ENCODE peak calls at places on chromosomes 12 and 14, in six cellular contexts. One of them, this sample, is unnamed.

GRCh38 chr12:67624355-67624754 is 24.2 kb upstream of the DYRK2 start:
- DNase-seq in left ventricle myocardium inferior: no peak
- DNase-seq in CD8-positive, alpha-beta memory T cell: no peak
- DNase-seq in aorta: no peak
- DNase-seq in HCT116: no peak
- DNase-seq in effector memory CD4-positive, alpha-beta T cell: no peak
- DNase-seq in this sample: no peak

GRCh38 chr12:71948390-71948789 is 9.7 kb downstream of the TPH2 start:
- DNase-seq in aorta: no peak
- DNase-seq in CD8-positive, alpha-beta memory T cell: no peak
- DNase-seq in HCT116: no peak
- DNase-seq in left ventricle myocardium inferior: no peak
- DNase-seq in effector memory CD4-positive, alpha-beta T cell: no peak
- DNase-seq in this sample: no peak

GRCh38 chr12:57124259-57124877 is 3.9 kb upstream of the LRP1 start:
- DNase-seq in HCT116: peak; percentile 56
- DNase-seq in effector memory CD4-positive, alpha-beta T cell: peak; percentile 62
- DNase-seq in left ventricle myocardium inferior: peak; percentile 52
- DNase-seq in CD8-positive, alpha-beta memory T cell: peak; percentile 84
- DNase-seq in aorta: peak; percentile 73
- DNase-seq in this sample: peak; percentile 84

GRCh38 chr12:26966842-26967241 is 28.6 kb downstream of the FGFR1OP2 start:
- DNase-seq in HCT116: no peak
- DNase-seq in effector memory CD4-positive, alpha-beta T cell: no peak
- DNase-seq in aorta: no peak
- DNase-seq in CD8-positive, alpha-beta memory T cell: no peak
- DNase-seq in left ventricle myocardium inferior: no peak
- DNase-seq in this sample: no peak

GRCh38 chr12:80692114-80692513 is 15.3 kb upstream of the MYF6 start:
- DNase-seq in CD8-positive, alpha-beta memory T cell: no peak
- DNase-seq in aorta: no peak
- DNase-seq in effector memory CD4-positive, alpha-beta T cell: no peak
- DNase-seq in left ventricle myocardium inferior: no peak
- DNase-seq in HCT116: no peak
- DNase-seq in this sample: no peak

GRCh38 chr14:29803045-29803444 is 124.6 kb downstream of the PRKD1 start:
- DNase-seq in left ventricle myocardium inferior: no peak
- DNase-seq in effector memory CD4-positive, alpha-beta T cell: no peak
- DNase-seq in aorta: no peak
- DNase-seq in CD8-positive, alpha-beta memory T cell: no peak
- DNase-seq in HCT116: no peak
- DNase-seq in this sample: no peak

GRCh38 chr14:96145116-96145864 is 59.3 kb upstream of the BDKRB2 start:
- DNase-seq in aorta: no peak
- DNase-seq in left ventricle myocardium inferior: no peak
- DNase-seq in CD8-positive, alpha-beta memory T cell: no peak
- DNase-seq in HCT116: no peak
- DNase-seq in effector memory CD4-positive, alpha-beta T cell: no peak
- DNase-seq in this sample: no peak

GRCh38 chr14:93328546-93328945 is 4.3 kb downstream of the BTBD7 start:
- DNase-seq in HCT116: no peak
- DNase-seq in effector memory CD4-positive, alpha-beta T cell: no peak
- DNase-seq in CD8-positive, alpha-beta memory T cell: no peak
- DNase-seq in aorta: no peak
- DNase-seq in left ventricle myocardium inferior: no peak
- DNase-seq in this sample: no peak

GRCh38 chr12:88520436-88520820 is 59.8 kb downstream of the KITLG start:
- DNase-seq in aorta: no peak
- DNase-seq in HCT116: no peak
- DNase-seq in effector memory CD4-positive, alpha-beta T cell: no peak
- DNase-seq in left ventricle myocardium inferior: no peak
- DNase-seq in CD8-positive, alpha-beta memory T cell: no peak
- DNase-seq in this sample: no peak

GRCh38 chr12:48796976-48797375 is 8.1 kb upstream of the ADCY6 start:
- DNase-seq in HCT116: no peak
- DNase-seq in left ventricle myocardium inferior: no peak
- DNase-seq in CD8-positive, alpha-beta memory T cell: no peak
- DNase-seq in effector memory CD4-positive, alpha-beta T cell: no peak
- DNase-seq in aorta: no peak
- DNase-seq in this sample: no peak

GRCh38 chr14:94379291-94380224 is 8.8 kb downstream of the SERPINA1 start:
- DNase-seq in effector memory CD4-positive, alpha-beta T cell: no peak
- DNase-seq in CD8-positive, alpha-beta memory T cell: no peak
- DNase-seq in aorta: no peak
- DNase-seq in HCT116: no peak
- DNase-seq in left ventricle myocardium inferior: no peak
- DNase-seq in this sample: no peak

GRCh38 chr12:120468271-120468845 is 1.2 kb downstream of the SRSF9 start:
- DNase-seq in aorta: peak; percentile 52
- DNase-seq in effector memory CD4-positive, alpha-beta T cell: no peak
- DNase-seq in CD8-positive, alpha-beta memory T cell: no peak
- DNase-seq in HCT116: no peak
- DNase-seq in left ventricle myocardium inferior: no peak
- DNase-seq in this sample: peak; percentile 28

GRCh38 chr14:61607570-61608244 is 87.6 kb upstream of the HIF1A start:
- DNase-seq in aorta: no peak
- DNase-seq in left ventricle myocardium inferior: no peak
- DNase-seq in CD8-positive, alpha-beta memory T cell: no peak
- DNase-seq in HCT116: no peak
- DNase-seq in effector memory CD4-positive, alpha-beta T cell: no peak
- DNase-seq in this sample: no peak

DNA sequence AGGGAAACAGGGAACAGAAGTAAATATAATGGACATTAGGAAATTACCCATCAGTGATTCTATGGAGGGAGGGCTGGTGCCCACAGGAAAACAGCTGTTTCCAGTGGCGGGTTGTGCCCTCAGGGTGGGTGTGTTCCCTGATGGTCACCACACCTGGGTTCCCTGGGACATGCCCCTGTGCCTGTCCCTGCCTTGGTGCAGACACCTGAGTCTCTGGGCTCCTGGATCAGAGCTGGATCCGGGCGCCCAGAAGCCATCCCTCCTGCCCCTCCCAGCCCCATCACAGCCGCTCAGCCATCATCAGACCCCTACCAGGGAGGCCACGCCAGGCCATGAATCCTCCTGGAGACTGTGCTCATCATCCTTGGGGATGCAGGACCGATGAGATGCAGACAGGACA is 307.2 kb upstream of the SFSWAP start:
- DNase-seq in effector memory CD4-positive, alpha-beta T cell: no peak
- DNase-seq in aorta: no peak
- DNase-seq in left ventricle myocardium inferior: no peak
- DNase-seq in CD8-positive, alpha-beta memory T cell: no peak
- DNase-seq in HCT116: no peak
- DNase-seq in this sample: no peak
- H3K27ac ChIP-seq in effector memory CD4-positive, alpha-beta T cell: no peak overlapping the region
- H3K27ac ChIP-seq in aorta: no peak overlapping the region
- H3K27ac ChIP-seq in left ventricle myocardium inferior: no peak overlapping the region
- H3K27ac ChIP-seq in CD8-positive, alpha-beta memory T cell: no peak overlapping the region
- H3K27ac ChIP-seq in HCT116: no peak overlapping the region
- H3K27ac ChIP-seq in this sample: no peak overlapping the region

GRCh38 chr12:12734561-12735071 is 17.4 kb downstream of the CDKN1B start:
- DNase-seq in HCT116: no peak
- DNase-seq in aorta: no peak
- DNase-seq in left ventricle myocardium inferior: no peak
- DNase-seq in effector memory CD4-positive, alpha-beta T cell: no peak
- DNase-seq in CD8-positive, alpha-beta memory T cell: no peak
- DNase-seq in this sample: no peak
- H3K4me3 ChIP-seq in HCT116: no peak overlapping the region
- H3K4me3 ChIP-seq in aorta: no peak overlapping the region
- H3K4me3 ChIP-seq in left ventricle myocardium inferior: peak overlapping the region; percentile 26
- H3K4me3 ChIP-seq in effector memory CD4-positive, alpha-beta T cell: no peak overlapping the region
- H3K4me3 ChIP-seq in CD8-positive, alpha-beta memory T cell: no peak overlapping the region
- H3K4me3 ChIP-seq in this sample: no peak overlapping the region

GRCh38 chr12:104258476-104259067 is 43.0 kb downstream of the TXNRD1 start:
- DNase-seq in HCT116: no peak
- DNase-seq in CD8-positive, alpha-beta memory T cell: no peak
- DNase-seq in effector memory CD4-positive, alpha-beta T cell: no peak
- DNase-seq in aorta: no peak
- DNase-seq in left ventricle myocardium inferior: no peak
- DNase-seq in this sample: no peak

GRCh38 chr12:104263580-104264358 is 39.8 kb upstream of the EID3 start:
- DNase-seq in aorta: no peak
- DNase-seq in CD8-positive, alpha-beta memory T cell: no peak
- DNase-seq in HCT116: no peak
- DNase-seq in left ventricle myocardium inferior: no peak
- DNase-seq in effector memory CD4-positive, alpha-beta T cell: no peak
- DNase-seq in this sample: no peak

GRCh38 chr12:104257913-104258472 is 42.4 kb downstream of the TXNRD1 start:
- DNase-seq in HCT116: no peak
- DNase-seq in effector memory CD4-positive, alpha-beta T cell: no peak
- DNase-seq in left ventricle myocardium inferior: no peak
- DNase-seq in CD8-positive, alpha-beta memory T cell: no peak
- DNase-seq in aorta: no peak
- DNase-seq in this sample: no peak

DNA sequence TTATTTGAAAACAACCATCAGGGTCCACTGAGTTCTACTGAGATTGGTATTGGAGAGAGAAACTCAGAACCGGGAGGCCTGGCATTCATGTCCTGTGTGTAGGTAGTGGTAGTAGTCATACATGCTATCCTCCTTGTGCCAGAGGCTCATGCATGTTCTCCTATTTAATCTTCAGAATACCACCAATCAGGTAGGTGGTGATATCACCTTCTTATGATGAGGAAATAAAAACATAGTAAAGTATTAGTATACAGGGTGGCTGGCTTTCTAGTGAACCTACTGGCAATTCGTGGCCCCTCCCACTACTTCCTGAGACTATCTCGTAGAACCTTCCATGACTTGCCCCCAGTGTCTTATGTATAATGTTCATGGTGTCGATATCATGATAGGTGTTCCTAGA is 40.5 kb upstream of the EID3 start:
- DNase-seq in HCT116: no peak
- DNase-seq in CD8-positive, alpha-beta memory T cell: no peak
- DNase-seq in aorta: no peak
- DNase-seq in effector memory CD4-positive, alpha-beta T cell: no peak
- DNase-seq in left ventricle myocardium inferior: no peak
- DNase-seq in this sample: no peak
- H3K27ac ChIP-seq in HCT116: no peak overlapping the region
- H3K27ac ChIP-seq in CD8-positive, alpha-beta memory T cell: no peak overlapping the region
- H3K27ac ChIP-seq in aorta: no peak overlapping the region
- H3K27ac ChIP-seq in effector memory CD4-positive, alpha-beta T cell: no peak overlapping the region
- H3K27ac ChIP-seq in left ventricle myocardium inferior: no peak overlapping the region
- H3K27ac ChIP-seq in this sample: no peak overlapping the region

DNA sequence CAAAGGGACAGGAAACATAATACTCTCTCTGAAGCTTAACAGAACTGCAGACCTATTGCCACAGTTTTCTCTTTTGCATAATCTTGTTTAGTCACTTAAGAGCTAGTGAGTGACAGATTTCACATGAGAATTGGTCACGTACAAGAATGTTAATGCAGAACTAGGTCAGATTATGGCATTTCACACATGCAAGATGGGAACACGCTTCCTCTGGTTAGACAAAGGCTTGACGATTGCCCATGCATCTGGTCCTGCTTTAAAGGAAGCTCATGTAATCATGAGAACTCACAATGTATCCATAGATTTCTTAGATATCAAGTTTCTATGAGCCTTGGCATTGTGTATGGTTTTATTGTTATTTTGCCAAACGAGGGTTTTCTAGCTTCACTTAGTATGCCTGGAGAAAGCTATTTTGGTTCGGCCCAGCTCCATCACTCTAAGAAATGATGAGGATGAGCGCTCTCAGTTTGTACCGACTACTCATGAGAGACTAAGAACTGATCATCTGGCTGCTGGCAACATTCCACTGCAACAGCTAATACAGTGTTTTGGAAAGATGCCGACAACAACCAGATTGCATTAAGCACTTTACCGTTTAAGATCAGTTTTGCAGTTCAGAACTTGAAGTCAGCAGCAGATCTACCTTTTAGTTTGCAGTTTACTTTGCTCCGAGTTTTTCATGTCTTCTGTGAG is 380.0 kb downstream of the DIO2 start:
- DNase-seq in left ventricle myocardium inferior: no peak
- DNase-seq in HCT116: no peak
- DNase-seq in CD8-positive, alpha-beta memory T cell: no peak
- DNase-seq in aorta: no peak
- DNase-seq in effector memory CD4-positive, alpha-beta T cell: no peak
- DNase-seq in this sample: no peak
- H3K4me3 ChIP-seq in left ventricle myocardium inferior: no peak overlapping the region
- H3K4me3 ChIP-seq in HCT116: no peak overlapping the region
- H3K4me3 ChIP-seq in CD8-positive, alpha-beta memory T cell: no peak overlapping the region
- H3K4me3 ChIP-seq in aorta: no peak overlapping the region
- H3K4me3 ChIP-seq in effector memory CD4-positive, alpha-beta T cell: no peak overlapping the region
- H3K4me3 ChIP-seq in this sample: no peak overlapping the region

This sample was measured in uterus.